ENCODE peak calls at places on chromosomes 2 and 18, in seven cellular contexts. Q is Peyer's patch, H is NAMALWA, C is endodermal cell, V is breast epithelium, U is hepatocyte, P is tibial nerve. N is an unnamed sample.

GRCh38 chr2:234917245-234917975 is 34.4 kb upstream of the SH3BP4 start:
- DNase-seq in Q (no peak), H (no peak), C (no peak), V (no peak), U (peak; percentile 18), P (no peak), N (no peak)

GRCh38 chr18:45571714-45572113 is 43.6 kb upstream of the SLC14A2 start:
- DNase-seq in Q (no peak), H (peak; percentile 26), C (peak; percentile 55), V (no peak), U (no peak), P (no peak), N (peak; percentile 41)

GRCh38 chr2:70725505-70725904 is 42.5 kb downstream of the ADD2 start:
- DNase-seq in Q (no peak), H (no peak), C (no peak), V (no peak), U (no peak), P (no peak), N (no peak)

GRCh38 chr2:69693472-69694450 is 48.2 kb upstream of the ANXA4 start:
- DNase-seq in Q (no peak), H (peak; percentile 71), C (no peak), V (no peak), U (no peak), P (no peak), N (no peak)

GRCh38 chr2:38978908-38979307 is 89.2 kb downstream of the ARHGEF33 start:
- DNase-seq in Q (no peak), H (no peak), C (no peak), V (no peak), U (no peak), P (no peak), N (peak; percentile 15)

GRCh38 chr2:88038263-88039105 is 17.1 kb downstream of the KRCC1 start:
- DNase-seq in Q (no peak), H (no peak), C (no peak), V (no peak), U (peak; percentile 33), P (no peak), N (no peak)

GRCh38 chr2:85400951-85401805 is 9.0 kb downstream of the CAPG start:
- DNase-seq in Q (peak; percentile 27), H (no peak), C (no peak), V (no peak), U (no peak), P (no peak), N (no peak)

GRCh38 chr2:198144621-198145020 is 340.2 kb downstream of the PLCL1 start:
- DNase-seq in Q (no peak), H (no peak), C (no peak), V (no peak), U (no peak), P (no peak), N (no peak)

GRCh38 chr2:239829326-239829725 is 195.8 kb downstream of the NDUFA10 start:
- DNase-seq in Q (no peak), H (no peak), C (peak; percentile 19), V (peak; percentile 37), U (no peak), P (no peak), N (no peak)

GRCh38 chr2:193114827-193115226 is 920.1 kb upstream of the TMEFF2 start:
- DNase-seq in Q (no peak), H (no peak), C (no peak), V (no peak), U (no peak), P (no peak), N (no peak)

GRCh38 chr2:171706152-171706803 is 19.0 kb downstream of the DYNC1I2 start:
- DNase-seq in Q (no peak), H (peak; percentile 66), C (no peak), V (no peak), U (peak; percentile 9), P (no peak), N (no peak)

GRCh38 chr18:37235583-37235982 is 330.0 kb downstream of the CELF4 start:
- DNase-seq in Q (no peak), H (no peak), C (no peak), V (no peak), U (no peak), P (no peak), N (no peak)

GRCh38 chr2:127597046-127597983 is 48.6 kb upstream of the GPR17 start:
- DNase-seq in Q (no peak), H (no peak), C (peak; percentile 30), V (no peak), U (no peak), P (no peak), N (no peak)

GRCh38 chr2:51649366-51649765 is 617.4 kb upstream of the NRXN1 start:
- DNase-seq in Q (no peak), H (no peak), C (no peak), V (no peak), U (no peak), P (no peak), N (no peak)

GRCh38 chr2:233441161-233442027 is 87.1 kb downstream of the DGKD start:
- DNase-seq in Q (peak; percentile 50), H (no peak), C (peak; percentile 37), V (no peak), U (no peak), P (no peak), N (no peak)

GRCh38 chr18:360676-361075 is 92.8 kb upstream of the THOC1 start:
- DNase-seq in Q (no peak), H (no peak), C (no peak), V (no peak), U (no peak), P (no peak), N (no peak)

GRCh38 chr2:113791697-113792590 is 35.5 kb upstream of the SLC35F5 start:
- DNase-seq in Q (no peak), H (peak; percentile 21), C (no peak), V (no peak), U (no peak), P (no peak), N (no peak)

GRCh38 chr2:112031916-112032582 is 23.0 kb upstream of the TMEM87B start:
- DNase-seq in Q (no peak), H (no peak), C (peak; percentile 67), V (no peak), U (no peak), P (no peak), N (peak; percentile 25)

GRCh38 chr2:191977754-191978153 is 130.9 kb upstream of the CAVIN2 start:
- DNase-seq in Q (no peak), H (no peak), C (no peak), V (no peak), U (no peak), P (no peak), N (no peak)

GRCh38 chr18:34918856-34919255 is 122.4 kb upstream of the MAPRE2 start:
- DNase-seq in Q (no peak), H (no peak), C (no peak), V (no peak), U (no peak), P (no peak), N (no peak)

GRCh38 chr2:108124733-108125132 is 115.0 kb upstream of the SULT1C3 start:
- DNase-seq in Q (no peak), H (no peak), C (no peak), V (no peak), U (no peak), P (no peak), N (no peak)

GRCh38 chr2:10036095-10036879 is 7.1 kb upstream of the KLF11 start:
- DNase-seq in Q (no peak), H (peak; percentile 21), C (peak; percentile 77), V (no peak), U (no peak), P (no peak), N (peak; percentile 32)

GRCh38 chr18:24208270-24209035 is 69.6 kb downstream of the CABYR start:
- DNase-seq in Q (no peak), H (no peak), C (no peak), V (no peak), U (no peak), P (no peak), N (peak; percentile 29)

GRCh38 chr18:7663305-7664023 is 96.3 kb downstream of the PTPRM start:
- DNase-seq in Q (no peak), H (no peak), C (no peak), V (no peak), U (no peak), P (no peak), N (no peak)

GRCh38 chr18:45386256-45386655 is 229.0 kb upstream of the SLC14A2 start:
- DNase-seq in Q (no peak), H (peak; percentile 49), C (peak; percentile 90), V (no peak), U (peak; percentile 78), P (no peak), N (peak; percentile 89)

GRCh38 chr2:54858021-54858681 is 134.7 kb downstream of the EML6 start:
- DNase-seq in Q (no peak), H (no peak), C (no peak), V (no peak), U (no peak), P (no peak), N (no peak)

GRCh38 chr2:99425022-99425421 is 64.8 kb downstream of the REV1 start:
- DNase-seq in Q (no peak), H (no peak), C (no peak), V (no peak), U (no peak), P (no peak), N (no peak)

GRCh38 chr18:10456718-10457499 is 2.5 kb downstream of the APCDD1 start:
- DNase-seq in Q (no peak), H (no peak), C (no peak), V (no peak), U (no peak), P (no peak), N (no peak)

GRCh38 chr2:109549016-109549595 is 64.7 kb downstream of the SEPTIN10 start:
- DNase-seq in Q (no peak), H (no peak), C (no peak), V (no peak), U (no peak), P (no peak), N (no peak)

GRCh38 chr2:128754246-128754724 is 435.6 kb upstream of the HS6ST1 start:
- DNase-seq in Q (no peak), H (peak; percentile 64), C (no peak), V (no peak), U (no peak), P (no peak), N (no peak)

GRCh38 chr18:69158949-69159348 is 241.7 kb upstream of the DOK6 start:
- DNase-seq in Q (no peak), H (no peak), C (peak; percentile 47), V (no peak), U (no peak), P (no peak), N (no peak)

GRCh38 chr18:22405142-22405541 is 12.6 kb downstream of the CTAGE1 start:
- DNase-seq in Q (no peak), H (no peak), C (no peak), V (no peak), U (no peak), P (no peak), N (no peak)

GRCh38 chr2:188850786-188851185 is 123.4 kb upstream of the COL3A1 start:
- DNase-seq in Q (no peak), H (no peak), C (no peak), V (no peak), U (no peak), P (no peak), N (no peak)

GRCh38 chr2:220847587-220847986 is 724.5 kb downstream of the EPHA4 start:
- DNase-seq in Q (no peak), H (no peak), C (no peak), V (no peak), U (peak; percentile 5), P (no peak), N (no peak)

GRCh38 chr2:118668431-118669424 is 178.7 kb downstream of the EN1 start:
- DNase-seq in Q (no peak), H (no peak), C (peak; percentile 62), V (no peak), U (peak; percentile 21), P (no peak), N (no peak)

N was measured in GM23338.